ENCODE peak calls at places on chromosomes 13 and 19, in nine cellular contexts. L is Peyer's patch, O is uterus, I is lower leg skin, C is HepG2, F is endothelial cell of umbilical vein, G is heart left ventricle, M is IMR-90, S is tibial nerve. J is an unnamed sample.

GRCh38 chr13:102878491-102878890 is 32.7 kb downstream of the ERCC5 start:
- DNase-seq in F (peak; percentile 15), S (no peak), O (no peak), I (no peak), G (no peak), M (peak; percentile 76), L (no peak), C (no peak), J (no peak)

GRCh38 chr19:1300744-1301490 is 15.2 kb downstream of the EFNA2 start:
- DNase-seq in O (no peak), F (no peak), G (no peak), M (no peak), C (no peak), S (no peak), I (no peak), L (no peak), J (no peak)

GRCh38 chr13:52001120-52001731 is 10.0 kb downstream of the ATP7B start:
- DNase-seq in F (peak; percentile 38), S (no peak), L (no peak), C (peak; percentile 59), I (no peak), G (no peak), M (peak; percentile 49), O (no peak), J (peak; percentile 21)

GRCh38 chr13:97307882-97308624 is 85.9 kb downstream of the MBNL2 start:
- DNase-seq in L (no peak), I (no peak), C (peak; percentile 81), S (peak; percentile 33), M (peak; percentile 68), O (no peak), F (peak; percentile 87), G (peak; percentile 52), J (peak; percentile 26)

GRCh38 chr19:17479325-17479791 is 9.0 kb downstream of the SLC27A1 start:
- DNase-seq in M (peak; percentile 76), L (no peak), C (no peak), F (no peak), G (no peak), S (no peak), O (no peak), I (no peak), J (peak; percentile 45)

GRCh38 chr19:45276284-45276687 is 25.2 kb downstream of the MARK4 start:
- DNase-seq in M (peak; percentile 29), C (peak; percentile 87), O (no peak), I (no peak), G (no peak), F (no peak), S (no peak), L (no peak), J (no peak)

GRCh38 chr19:52188822-52189744 is 769 bp upstream of the PPP2R1A start:
- DNase-seq in G (no peak), S (no peak), C (no peak), F (no peak), O (no peak), M (no peak), L (no peak), I (peak; percentile 100), J (no peak)

GRCh38 chr19:47749326-47749725 is 4.0 kb downstream of the NOP53 start:
- DNase-seq in I (no peak), L (no peak), O (no peak), C (no peak), G (no peak), S (no peak), M (no peak), F (no peak), J (no peak)

GRCh38 chr13:35927554-35927953 is 203.6 kb downstream of the DCLK1 start:
- DNase-seq in C (no peak), M (peak; percentile 97), G (no peak), F (peak; percentile 19), S (no peak), O (peak; percentile 45), I (no peak), L (no peak), J (peak; percentile 28)

GRCh38 chr19:43798546-43799409 is 3.5 kb downstream of the LYPD5 start:
- DNase-seq in L (no peak), O (no peak), F (no peak), G (no peak), S (no peak), I (peak; percentile 91), C (no peak), M (no peak), J (no peak)

GRCh38 chr19:44879309-44880065 is 11.6 kb upstream of the TOMM40 start:
- DNase-seq in M (no peak), S (no peak), G (no peak), L (no peak), C (no peak), I (no peak), F (no peak), O (no peak), J (no peak)

GRCh38 chr13:98742961-98743360 is 9.5 kb downstream of the SLC15A1 start:
- DNase-seq in L (no peak), M (no peak), O (no peak), C (no peak), S (no peak), I (no peak), G (no peak), F (no peak), J (no peak)

GRCh38 chr13:98741741-98742435 is 10.6 kb downstream of the SLC15A1 start:
- DNase-seq in G (no peak), S (no peak), F (no peak), I (peak; percentile 80), O (no peak), L (no peak), M (no peak), C (no peak), J (no peak)

GRCh38 chr13:98746968-98747367 is 5.5 kb downstream of the SLC15A1 start:
- DNase-seq in S (no peak), C (peak; percentile 60), G (no peak), O (no peak), M (no peak), F (no peak), L (no peak), I (peak; percentile 49), J (peak; percentile 43)

GRCh38 chr13:98740131-98740530 is 12.3 kb downstream of the SLC15A1 start:
- DNase-seq in I (peak; percentile 80), L (no peak), M (no peak), G (no peak), F (no peak), O (no peak), C (no peak), S (no peak), J (no peak)

DNA sequence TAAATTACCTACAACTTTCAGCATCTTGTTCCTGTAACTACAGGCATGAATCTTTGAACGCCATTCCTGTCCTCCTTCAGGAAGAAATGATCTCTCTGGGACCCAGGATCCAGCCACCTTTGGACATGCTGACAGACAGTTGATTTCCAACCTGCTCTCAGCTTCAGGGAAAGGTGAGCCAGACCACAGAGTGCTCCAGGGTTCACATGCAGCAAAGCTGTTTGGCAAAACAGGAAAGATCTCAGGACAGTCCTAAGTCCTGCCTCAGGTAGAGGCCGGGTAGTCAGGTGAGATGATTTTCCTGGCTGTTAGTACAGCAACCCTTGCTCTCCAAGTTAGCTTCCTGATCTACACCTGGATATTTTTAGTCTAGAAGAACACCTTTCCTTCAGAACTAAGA is 9.1 kb downstream of the SLC15A1 start:
- DNase-seq in O (no peak), F (no peak), M (no peak), L (no peak), G (no peak), I (peak; percentile 57), C (no peak), S (no peak), J (no peak)
- TF ChIP-seq POLR2A in O (no peak), F (no peak), M (no peak), L (peak; percentile 24), G (no peak), I (no peak), C (no peak), S (no peak), J (no peak)

DNA sequence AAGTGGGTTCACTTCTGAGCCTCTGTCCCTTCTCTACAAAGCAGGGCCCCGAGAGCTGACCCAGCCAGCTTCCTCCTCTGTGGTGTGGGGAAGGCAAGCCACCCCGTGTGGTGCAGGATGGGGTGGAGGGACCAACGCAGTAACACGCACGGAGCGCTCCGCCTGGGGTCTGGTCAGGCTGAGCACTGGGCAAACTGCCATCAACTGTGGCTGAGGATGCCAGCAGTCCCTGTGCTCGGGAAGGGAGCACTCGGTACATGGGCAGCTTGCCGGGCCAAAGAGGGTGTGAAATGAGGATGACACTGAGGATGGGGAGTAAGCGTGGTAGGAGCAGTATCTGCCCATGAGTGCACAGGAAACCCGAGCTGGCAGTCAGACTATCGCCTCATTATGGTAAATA is 7.6 kb upstream of the GMIP start:
- DNase-seq in M (no peak), G (peak; percentile 66), S (no peak), O (no peak), C (no peak), F (no peak), I (no peak), L (no peak), J (no peak)
- TF ChIP-seq POLR2A in M (no peak), G (no peak), S (no peak), O (no peak), C (no peak), F (no peak), I (no peak), L (no peak), J (no peak)

GRCh38 chr13:39656325-39656677 is 839 bp downstream of the COG6 start:
- DNase-seq in O (no peak), F (no peak), M (peak; percentile 5), S (no peak), C (no peak), L (no peak), I (no peak), G (no peak), J (no peak)

GRCh38 chr13:39655041-39655568 is 357 bp upstream of the COG6 start:
- DNase-seq in M (no peak), G (no peak), C (no peak), L (no peak), S (no peak), I (no peak), O (no peak), F (no peak), J (no peak)

DNA sequence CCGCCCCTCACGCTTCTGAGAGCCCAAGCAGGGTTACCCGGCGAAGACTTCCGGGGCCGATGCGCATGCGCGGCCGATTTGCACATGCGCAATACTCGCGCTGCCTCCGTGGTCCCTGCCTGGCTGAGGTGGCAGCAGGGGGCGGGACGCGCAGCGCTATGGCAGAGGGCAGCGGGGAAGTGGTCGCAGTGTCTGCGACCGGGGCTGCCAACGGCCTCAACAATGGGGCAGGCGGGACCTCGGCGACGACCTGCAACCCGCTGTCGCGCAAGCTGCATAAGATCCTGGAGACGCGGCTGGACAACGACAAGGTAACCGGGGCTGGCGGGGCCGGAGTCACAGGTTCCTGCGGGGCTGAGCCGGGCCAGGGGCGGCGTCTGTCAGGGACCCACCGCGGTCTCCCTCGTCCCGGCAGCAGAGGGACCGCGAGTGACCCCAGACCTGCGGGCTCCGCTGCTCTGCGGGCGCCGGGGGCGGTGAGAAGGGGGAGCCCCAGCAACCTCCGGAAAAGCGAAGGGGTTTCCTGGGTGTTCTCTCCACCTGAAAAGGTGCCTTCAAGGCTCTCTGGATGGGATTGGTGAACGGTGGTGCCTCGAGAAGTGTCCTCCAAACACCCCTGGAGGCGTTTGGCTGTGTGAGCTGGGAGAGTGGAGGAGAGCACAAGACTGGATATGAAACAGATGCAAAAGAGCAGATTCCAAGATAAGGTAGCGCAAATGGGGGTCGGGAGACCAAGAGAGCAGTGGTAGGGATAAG is at the start of gene COG6:
- DNase-seq in C (peak; percentile 73), L (peak; percentile 88), O (peak; percentile 94), M (peak; percentile 80), F (peak; percentile 96), G (peak; percentile 91), S (peak; percentile 73), I (peak; percentile 98), J (peak; percentile 56)
- TF ChIP-seq POLR2A in C (peak; percentile 93), L (peak; percentile 27), O (peak; percentile 67), M (peak; percentile 40), F (peak; percentile 55), G (no peak), S (no peak), I (no peak), J (peak; percentile 88)

GRCh38 chr19:3699071-3699740 is 1.1 kb downstream of the PIP5K1C start:
- DNase-seq in G (peak; percentile 61), L (no peak), S (peak; percentile 45), I (peak; percentile 85), M (peak; percentile 34), O (peak; percentile 46), C (no peak), F (peak; percentile 18), J (peak; percentile 70)
- TF ChIP-seq POLR2A in G (no peak), L (no peak), S (no peak), I (no peak), M (no peak), O (peak; percentile 13), C (no peak), F (no peak), J (no peak)

J was measured in H54.